ENCODE peak calls at places on chromosomes 6 and 20, in eight cellular contexts. D is heart left ventricle, U is ovary, T is left lung, W is brain microvascular endothelial cell, Z is HFF-Myc, H is tibial artery, V is spleen. L is an unnamed sample.

GRCh38 chr6:26223677-26224546 is 136.7 kb downstream of the HFE start:
- DNase-seq in D (peak), U (peak), T (peak), W (peak), Z (peak), H (peak), V (peak), L (peak)

GRCh38 chr6:52074155-52074554 is 13.3 kb downstream of the PKHD1 start:
- DNase-seq in D (no peak), U (no peak), T (no peak), W (no peak), Z (no peak), H (no peak), V (no peak), L (no peak)

GRCh38 chr20:46802696-46803445 is 91.8 kb upstream of the EYA2 start:
- DNase-seq in D (no peak), U (no peak), T (no peak), W (no peak), Z (no peak), H (no peak), V (no peak), L (no peak)

GRCh38 chr6:84193140-84193708 is 34.2 kb downstream of the CEP162 start:
- DNase-seq in D (no peak), U (no peak), T (no peak), W (peak), Z (peak), H (no peak), V (no peak), L (no peak)

GRCh38 chr20:4160761-4161305 is 145.5 kb upstream of the RNF24 start:
- DNase-seq in D (peak), U (peak), T (peak), W (peak), Z (no peak), H (no peak), V (peak), L (no peak)

GRCh38 chr6:25016311-25016710 is 80.6 kb upstream of the RIPOR2 start:
- DNase-seq in D (no peak), U (no peak), T (no peak), W (no peak), Z (no peak), H (no peak), V (no peak), L (no peak)

GRCh38 chr6:35496036-35496850 is 636 bp downstream of the TEAD3 start:
- DNase-seq in D (no peak), U (no peak), T (no peak), W (no peak), Z (no peak), H (peak), V (no peak), L (peak)

GRCh38 chr6:89999154-89999553 is 104.9 kb downstream of the GJA10 start:
- DNase-seq in D (peak), U (peak), T (peak), W (no peak), Z (no peak), H (no peak), V (no peak), L (peak)

GRCh38 chr6:42400031-42400760 is 51.5 kb downstream of the TRERF1 start:
- DNase-seq in D (no peak), U (no peak), T (no peak), W (no peak), Z (no peak), H (no peak), V (no peak), L (no peak)

GRCh38 chr20:38072885-38073284 is 39.3 kb downstream of the RPRD1B start:
- DNase-seq in D (no peak), U (no peak), T (no peak), W (no peak), Z (no peak), H (no peak), V (no peak), L (no peak)

GRCh38 chr20:38076548-38076947 is 43.0 kb downstream of the RPRD1B start:
- DNase-seq in D (no peak), U (no peak), T (no peak), W (no peak), Z (no peak), H (no peak), V (no peak), L (no peak)

GRCh38 chr20:38075161-38075998 is 41.8 kb downstream of the RPRD1B start:
- DNase-seq in D (no peak), U (no peak), T (no peak), W (no peak), Z (no peak), H (no peak), V (no peak), L (no peak)

GRCh38 chr20:38067717-38068365 is 34.3 kb downstream of the RPRD1B start:
- DNase-seq in D (no peak), U (no peak), T (no peak), W (no peak), Z (no peak), H (no peak), V (no peak), L (no peak)

DNA sequence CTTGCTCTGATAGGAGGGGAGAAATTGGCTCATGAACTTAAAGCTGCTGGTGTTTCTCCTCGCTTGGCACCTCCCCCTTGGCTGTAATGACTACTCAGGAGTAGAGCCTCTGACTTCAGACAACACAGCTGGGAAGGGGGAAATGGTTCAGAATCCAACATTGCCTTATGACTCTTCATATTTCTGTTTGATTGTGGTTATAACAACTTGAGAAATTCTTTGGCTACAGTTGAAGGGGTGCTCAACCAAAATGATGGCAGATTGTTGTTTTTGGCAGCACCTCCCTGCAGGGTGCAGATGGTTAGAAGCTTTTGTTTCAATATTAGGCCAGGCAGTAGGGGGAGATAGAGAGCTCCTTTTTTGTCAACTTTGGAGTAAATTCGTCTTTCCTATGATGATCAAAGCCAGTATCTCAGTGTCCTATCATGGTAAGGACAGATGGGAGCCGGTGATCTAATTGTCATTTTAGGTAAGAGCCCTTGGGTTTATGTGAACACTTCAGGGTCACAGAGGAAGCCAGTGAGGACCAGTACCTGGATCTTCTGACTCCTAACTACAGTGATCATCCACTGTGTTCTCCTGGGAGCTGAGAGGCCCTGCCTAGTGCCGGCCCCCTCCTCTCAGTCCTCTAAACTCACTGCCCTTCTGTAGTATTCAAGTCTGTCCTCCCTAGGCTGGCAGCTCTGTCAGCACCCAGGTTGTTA is 39.9 kb downstream of the RPRD1B start:
- DNase-seq in D (peak), U (peak), T (peak), W (peak), Z (peak), H (peak), V (no peak), L (peak)
- TF ChIP-seq CTCF in D (peak), U (peak), T (peak), W (peak), Z (peak), H (peak), V (peak), L (peak)

GRCh38 chr6:46677314-46677654 is 10.4 kb upstream of the TDRD6 start:
- DNase-seq in D (no peak), U (no peak), T (no peak), W (no peak), Z (no peak), H (no peak), V (no peak), L (no peak)
- TF ChIP-seq CTCF in D (no peak), U (no peak), T (no peak), W (peak), Z (peak), H (no peak), V (no peak), L (no peak)

GRCh38 chr20:32787168-32787567 is 25.0 kb downstream of the DNMT3B start:
- DNase-seq in D (no peak), U (no peak), T (no peak), W (no peak), Z (no peak), H (no peak), V (no peak), L (no peak)
- TF ChIP-seq CTCF in D (no peak), U (no peak), T (no peak), W (no peak), Z (no peak), H (no peak), V (no peak), L (no peak)

GRCh38 chr6:6008648-6009421 is 2.1 kb upstream of the NRN1 start:
- DNase-seq in D (peak), U (peak), T (peak), W (peak), Z (no peak), H (peak), V (peak), L (peak)

GRCh38 chr6:6005467-6006427 is 978 bp downstream of the NRN1 start:
- DNase-seq in D (no peak), U (no peak), T (no peak), W (no peak), Z (no peak), H (no peak), V (no peak), L (no peak)

GRCh38 chr6:6008114-6008647 is 1.5 kb upstream of the NRN1 start:
- DNase-seq in D (no peak), U (no peak), T (no peak), W (no peak), Z (no peak), H (no peak), V (no peak), L (no peak)

GRCh38 chr6:6006428-6007310 is at the start of gene NRN1:
- DNase-seq in D (no peak), U (no peak), T (no peak), W (peak), Z (no peak), H (no peak), V (no peak), L (no peak)

DNA sequence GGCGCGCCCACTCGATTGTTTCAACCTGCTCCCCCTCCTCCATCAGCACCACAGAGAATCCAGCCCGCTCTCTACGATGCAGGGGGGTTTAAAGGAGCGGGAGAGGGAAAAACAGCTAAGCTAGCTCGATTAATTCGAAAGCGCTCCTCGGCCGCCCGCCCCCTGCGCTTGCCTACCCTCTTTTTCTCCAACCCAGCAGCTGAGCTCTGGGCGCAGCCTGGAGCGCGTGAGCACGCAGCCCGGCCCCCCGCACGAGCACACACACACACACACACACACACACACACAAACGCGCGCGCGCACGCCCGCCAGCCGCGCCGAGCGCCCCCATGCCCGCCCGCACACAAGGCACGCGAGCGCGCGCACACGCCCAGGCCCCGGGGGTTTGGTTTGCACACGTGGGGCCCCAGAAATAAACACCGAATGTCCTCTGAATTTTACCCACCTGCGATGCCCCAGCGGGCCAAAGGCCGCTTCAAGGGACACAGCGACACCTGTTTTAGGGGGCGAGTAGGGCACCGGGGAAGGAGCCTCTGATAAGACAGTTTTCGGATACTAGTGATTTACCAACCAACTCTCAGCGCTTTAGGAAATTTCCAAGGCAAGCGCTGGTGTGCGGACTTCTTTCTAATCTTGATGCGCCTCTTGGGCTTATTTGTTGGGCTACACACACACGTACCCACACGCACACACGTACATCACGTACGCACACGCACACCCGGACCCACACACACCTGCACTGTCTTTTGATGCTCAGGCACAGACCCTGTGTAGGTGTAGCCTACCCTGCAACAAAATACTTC is 787 bp upstream of the NRN1 start:
- DNase-seq in D (no peak), U (no peak), T (no peak), W (peak), Z (no peak), H (peak), V (peak), L (no peak)
- TF ChIP-seq CTCF in D (peak), U (no peak), T (no peak), W (peak), Z (no peak), H (no peak), V (no peak), L (no peak)